ENCODE peak calls at places on chromosome 2, in four cellular contexts. G is GM23248, F is MM.1S, R is endodermal cell. J is an unnamed sample.

GRCh38 chr2:195575879-195576391 is 81.1 kb upstream of the SLC39A10 start:
- DNase-seq in G (peak; percentile 89), F (peak; percentile 27), R (no peak), J (peak; percentile 94)

GRCh38 chr2:144666032-144666431 is 146.1 kb upstream of the ZEB2 start:
- DNase-seq in R (no peak), F (no peak), G (peak; percentile 47), J (peak; percentile 7)

GRCh38 chr2:69957970-69958369 is 3.5 kb downstream of the ASPRV1 start:
- DNase-seq in F (no peak), R (no peak), G (no peak), J (no peak)

GRCh38 chr2:216911008-216911407 is 51.1 kb upstream of the TNP1 start:
- DNase-seq in G (no peak), F (no peak), R (no peak), J (no peak)

GRCh38 chr2:109079590-109079989 is 49.4 kb upstream of the SH3RF3 start:
- DNase-seq in F (no peak), G (no peak), R (no peak), J (no peak)

GRCh38 chr2:54060000-54060399 is 55.4 kb upstream of the ACYP2 start:
- DNase-seq in R (no peak), G (peak; percentile 53), F (no peak), J (peak; percentile 34)

GRCh38 chr2:75560768-75561565 is at the start of gene EVA1A:
- DNase-seq in R (peak; percentile 89), G (peak; percentile 88), F (peak; percentile 20), J (peak; percentile 82)

GRCh38 chr2:204277226-204277625 is 268.0 kb upstream of the PARD3B start:
- DNase-seq in F (no peak), R (no peak), G (no peak), J (no peak)

GRCh38 chr2:160696061-160696452 is 202.4 kb upstream of the RBMS1 start:
- DNase-seq in R (no peak), F (no peak), G (no peak), J (no peak)

GRCh38 chr2:170942615-170943014 is 13.6 kb downstream of the GORASP2 start:
- DNase-seq in G (peak; percentile 18), F (no peak), R (no peak), J (no peak)

GRCh38 chr2:60976875-60977561 is 40.5 kb upstream of the PEX13 start:
- DNase-seq in F (no peak), R (no peak), G (no peak), J (no peak)

GRCh38 chr2:60976271-60976670 is 41.2 kb upstream of the PEX13 start:
- DNase-seq in G (no peak), F (no peak), R (no peak), J (no peak)

GRCh38 chr2:60980031-60980815 is 37.3 kb upstream of the PEX13 start:
- DNase-seq in F (no peak), R (no peak), G (no peak), J (no peak)

GRCh38 chr2:60977562-60977895 is 40.0 kb upstream of the PEX13 start:
- DNase-seq in R (no peak), F (no peak), G (no peak), J (no peak)

DNA sequence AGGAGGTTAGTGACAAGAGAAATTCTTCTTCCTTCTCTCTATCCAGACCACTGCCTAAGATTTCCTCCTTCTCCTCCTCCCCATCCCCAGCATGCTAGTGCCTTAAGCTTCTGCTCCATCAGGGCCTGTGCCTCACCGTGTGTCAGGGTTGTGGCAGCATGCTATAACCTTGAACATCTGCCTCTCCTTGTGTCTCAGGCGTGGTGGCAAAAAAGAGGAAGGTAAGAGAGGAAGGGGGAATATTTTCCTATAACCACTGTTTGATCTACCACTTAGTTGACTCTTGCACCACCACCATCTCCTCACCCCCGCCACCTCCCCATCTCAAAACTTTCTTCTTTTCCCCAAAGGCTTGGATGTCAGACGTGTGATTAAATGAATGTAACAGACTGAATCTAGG is 38.3 kb upstream of the PEX13 start:
- DNase-seq in F (no peak), R (no peak), G (no peak), J (no peak)
- H3K9ac ChIP-seq in F (no peak overlapping the region), R (no peak overlapping the region), G (no peak overlapping the region), J (no peak overlapping the region)

GRCh38 chr2:129237966-129238725 is 741.3 kb upstream of the RAB6C start:
- DNase-seq in G (peak; percentile 43), R (no peak), F (no peak), J (no peak)

GRCh38 chr2:129240061-129240460 is 739.4 kb upstream of the RAB6C start:
- DNase-seq in R (no peak), F (no peak), G (no peak), J (no peak)

GRCh38 chr2:129239143-129239542 is 740.3 kb upstream of the RAB6C start:
- DNase-seq in G (no peak), R (no peak), F (no peak), J (no peak)

GRCh38 chr2:129236601-129237000 is 742.9 kb upstream of the RAB6C start:
- DNase-seq in F (no peak), G (no peak), R (no peak), J (no peak)

DNA sequence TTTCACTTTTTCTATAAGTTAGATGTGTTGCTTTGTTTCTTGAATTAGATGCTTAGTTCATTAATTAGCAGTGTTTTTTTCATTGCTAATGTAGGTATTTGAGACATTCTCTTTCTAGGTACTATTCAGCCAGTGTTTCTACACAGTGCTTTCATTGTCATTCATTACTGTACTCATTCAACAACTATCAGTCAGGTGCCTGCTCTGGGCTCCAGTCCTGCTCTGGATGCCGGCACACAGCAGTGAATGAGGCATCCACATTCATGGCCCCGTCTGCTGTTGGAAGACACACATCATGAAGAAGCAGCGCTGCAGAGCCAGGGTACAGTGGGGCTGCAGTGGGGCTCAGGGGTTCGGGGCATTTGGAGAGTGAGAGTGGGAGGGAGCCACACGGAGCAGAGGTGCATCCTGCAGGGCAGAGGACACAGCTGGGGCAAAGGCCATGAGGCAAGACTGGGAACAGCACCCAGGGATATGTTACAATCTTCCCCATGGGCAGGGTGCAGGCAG is 737.2 kb upstream of the RAB6C start:
- DNase-seq in R (peak; percentile 37), G (no peak), F (no peak), J (no peak)
- H3K9ac ChIP-seq in R (no peak overlapping the region), G (no peak overlapping the region), F (no peak overlapping the region), J (no peak overlapping the region)

GRCh38 chr2:212032032-212032431 is 506.6 kb downstream of the ERBB4 start:
- DNase-seq in F (peak; percentile 53), G (peak; percentile 53), R (no peak), J (peak; percentile 92)

GRCh38 chr2:212032536-212033219 is 505.9 kb downstream of the ERBB4 start:
- DNase-seq in R (no peak), G (peak; percentile 43), F (no peak), J (peak; percentile 73)

GRCh38 chr2:212037062-212037461 is 501.5 kb downstream of the ERBB4 start:
- DNase-seq in G (no peak), R (no peak), F (no peak), J (no peak)

GRCh38 chr2:212033888-212034287 is 504.7 kb downstream of the ERBB4 start:
- DNase-seq in G (no peak), F (no peak), R (no peak), J (no peak)

DNA sequence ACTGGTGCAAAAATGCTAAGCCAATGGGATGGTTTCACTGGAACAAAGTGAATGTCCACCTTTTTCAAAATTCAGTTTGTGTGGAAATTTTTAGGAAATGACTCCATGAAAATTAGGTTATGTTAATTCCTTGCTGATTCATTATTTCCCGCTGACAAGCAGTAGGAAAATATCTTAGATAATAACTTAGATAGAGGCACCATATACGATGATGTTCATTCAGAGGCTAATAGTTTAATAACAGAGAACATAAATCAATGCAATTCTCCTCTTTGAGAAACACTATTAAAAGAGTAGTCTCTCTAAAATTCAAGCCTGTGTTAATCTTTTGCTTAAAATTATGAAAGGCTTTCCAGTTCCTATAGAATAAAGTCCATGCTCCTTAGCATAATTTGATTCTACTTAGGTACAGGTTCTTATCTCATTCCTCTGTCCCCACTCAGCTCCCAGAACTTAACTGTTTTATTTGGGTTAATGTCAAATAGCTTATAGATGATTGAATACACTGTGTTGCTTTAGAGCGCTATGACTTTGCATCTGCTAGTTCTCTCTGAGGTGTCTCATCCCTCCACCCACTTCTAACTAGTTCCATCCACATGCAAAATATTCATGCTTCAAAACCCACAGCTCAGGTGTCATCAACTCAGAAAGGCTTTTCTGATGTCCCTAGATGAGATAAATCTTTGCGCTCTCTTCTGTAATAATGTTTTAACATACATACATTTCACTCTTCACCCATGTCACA is 503.6 kb downstream of the ERBB4 start:
- DNase-seq in F (no peak), G (no peak), R (no peak), J (no peak)
- H3K9ac ChIP-seq in F (no peak overlapping the region), G (no peak overlapping the region), R (no peak overlapping the region), J (no peak overlapping the region)

DNA sequence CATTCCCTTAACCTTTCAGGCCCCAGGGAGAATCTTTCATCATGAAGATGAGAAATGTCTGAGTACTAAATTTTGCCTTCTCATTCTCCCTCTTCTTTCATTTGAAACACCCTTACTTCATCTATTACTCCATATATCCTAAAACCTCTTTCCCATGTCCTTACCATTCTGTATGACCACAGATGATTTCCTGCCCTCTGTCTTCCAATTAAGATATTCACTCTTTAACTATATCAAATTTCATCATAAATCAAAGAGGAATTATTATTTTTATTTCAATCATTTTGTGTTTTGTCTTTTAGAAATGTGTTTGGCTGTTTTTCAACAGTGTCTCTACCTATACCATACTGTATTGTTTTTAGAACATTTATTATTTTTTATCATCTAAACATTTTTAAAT is 964.9 kb upstream of the KLHL29 start:
- DNase-seq in F (no peak), G (no peak), R (no peak), J (no peak)
- H3K9ac ChIP-seq in F (no peak overlapping the region), G (no peak overlapping the region), R (no peak overlapping the region), J (no peak overlapping the region)

GRCh38 chr2:10330700-10331032 is 28.0 kb downstream of the HPCAL1 start:
- DNase-seq in F (no peak), R (no peak), G (no peak), J (no peak)

GRCh38 chr2:10331033-10331701 is 28.5 kb downstream of the HPCAL1 start:
- DNase-seq in R (peak; percentile 82), F (no peak), G (peak; percentile 89), J (no peak)

GRCh38 chr2:10329584-10329879 is 26.8 kb downstream of the HPCAL1 start:
- DNase-seq in G (no peak), F (no peak), R (no peak), J (no peak)

GRCh38 chr2:10328667-10329583 is 26.2 kb downstream of the HPCAL1 start:
- DNase-seq in F (no peak), G (no peak), R (no peak), J (no peak)

DNA sequence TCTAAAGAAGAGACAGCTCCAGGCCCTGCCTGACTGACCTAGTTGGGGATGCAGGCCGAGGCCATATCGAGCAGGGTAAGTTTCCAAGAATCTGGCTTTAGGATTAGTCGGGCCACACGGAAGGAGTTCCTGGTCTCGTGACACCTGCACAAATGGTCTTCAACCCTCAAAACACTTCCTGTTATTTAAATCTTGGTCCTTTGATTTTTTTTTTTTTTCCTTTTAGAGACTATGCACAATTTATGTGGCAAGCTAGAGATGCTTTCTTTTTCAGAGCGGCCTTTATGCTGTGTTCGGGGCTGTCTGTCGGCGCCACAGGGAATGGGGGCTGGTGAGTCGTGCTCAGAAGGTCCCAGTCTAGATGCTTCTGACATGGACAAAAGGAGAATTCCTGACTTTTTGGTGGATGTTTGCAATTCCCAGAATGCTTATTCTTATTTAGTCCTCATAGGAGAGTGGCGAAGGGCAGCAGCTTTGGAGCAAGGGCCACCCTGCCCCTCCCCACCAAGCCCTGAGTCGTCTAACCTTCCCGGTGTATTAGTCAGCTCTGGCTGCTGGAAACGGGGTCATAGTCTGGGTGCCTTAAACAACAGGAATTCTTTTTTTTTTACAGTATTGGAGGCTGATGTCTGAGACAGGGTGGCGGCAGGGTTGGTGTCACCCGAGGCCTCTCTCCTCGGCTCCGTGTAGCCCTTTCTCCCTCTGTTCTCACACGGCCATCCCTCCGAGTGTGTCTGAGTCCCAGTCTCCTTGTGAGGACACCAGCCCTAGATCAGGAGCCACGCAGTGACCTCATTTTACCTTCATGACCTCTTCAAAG is 27.4 kb downstream of the HPCAL1 start:
- DNase-seq in F (no peak), R (no peak), G (peak; percentile 79), J (peak; percentile 57)
- H3K9ac ChIP-seq in F (no peak overlapping the region), R (no peak overlapping the region), G (peak overlapping the region; percentile 64), J (no peak overlapping the region)

GRCh38 chr2:43058761-43059160 is 167.6 kb downstream of the ZFP36L2 start:
- DNase-seq in F (no peak), R (no peak), G (no peak), J (no peak)
- H3K9ac ChIP-seq in F (no peak overlapping the region), R (no peak overlapping the region), G (no peak overlapping the region), J (no peak overlapping the region)